ENCODE peak calls at places on chromosomes 1 and 21, in four cellular contexts. One of them, this sample, is unnamed.

GRCh38 chr1:50973875-50974617 is 4.0 kb downstream of the CDKN2C start:
- DNase-seq in astrocyte: no peak
- DNase-seq in PC-9: no peak
- DNase-seq in mesendoderm: peak; percentile 29
- DNase-seq in this sample: no peak

GRCh38 chr1:67347688-67348472 is 40.2 kb downstream of the IL12RB2 start:
- DNase-seq in astrocyte: peak; percentile 69
- DNase-seq in PC-9: peak; percentile 55
- DNase-seq in mesendoderm: peak; percentile 80
- DNase-seq in this sample: peak; percentile 99

GRCh38 chr1:24486296-24487065 is 16.2 kb upstream of the RCAN3 start:
- DNase-seq in astrocyte: no peak
- DNase-seq in mesendoderm: no peak
- DNase-seq in PC-9: no peak
- DNase-seq in this sample: no peak

GRCh38 chr1:111754964-111755320 is 759 bp upstream of the DDX20 start:
- DNase-seq in astrocyte: no peak
- DNase-seq in PC-9: no peak
- DNase-seq in mesendoderm: peak; percentile 70
- DNase-seq in this sample: no peak

GRCh38 chr1:228528612-228529011 is 41.4 kb downstream of the RNF187 start:
- DNase-seq in mesendoderm: no peak
- DNase-seq in astrocyte: no peak
- DNase-seq in PC-9: peak; percentile 19
- DNase-seq in this sample: no peak

GRCh38 chr21:15992171-15992570 is 262.4 kb downstream of the USP25 start:
- DNase-seq in astrocyte: no peak
- DNase-seq in PC-9: no peak
- DNase-seq in mesendoderm: no peak
- DNase-seq in this sample: no peak

GRCh38 chr21:28663111-28663693 is 329.5 kb downstream of the LTN1 start:
- DNase-seq in mesendoderm: no peak
- DNase-seq in PC-9: no peak
- DNase-seq in astrocyte: no peak
- DNase-seq in this sample: no peak

GRCh38 chr21:28436286-28436932 is 556.3 kb downstream of the LTN1 start:
- DNase-seq in PC-9: no peak
- DNase-seq in astrocyte: peak; percentile 74
- DNase-seq in mesendoderm: peak; percentile 2
- DNase-seq in this sample: peak; percentile 78

GRCh38 chr1:206579747-206580437 is 32.4 kb downstream of the EIF2D start:
- DNase-seq in mesendoderm: no peak
- DNase-seq in astrocyte: peak; percentile 84
- DNase-seq in PC-9: peak; percentile 52
- DNase-seq in this sample: no peak

GRCh38 chr1:206581571-206581981 is 30.7 kb downstream of the EIF2D start:
- DNase-seq in PC-9: no peak
- DNase-seq in astrocyte: no peak
- DNase-seq in mesendoderm: no peak
- DNase-seq in this sample: no peak

GRCh38 chr1:206582537-206583460 is 29.5 kb downstream of the EIF2D start:
- DNase-seq in astrocyte: no peak
- DNase-seq in mesendoderm: no peak
- DNase-seq in PC-9: no peak
- DNase-seq in this sample: no peak

GRCh38 chr1:206578959-206579358 is 33.3 kb downstream of the EIF2D start:
- DNase-seq in mesendoderm: no peak
- DNase-seq in PC-9: no peak
- DNase-seq in astrocyte: no peak
- DNase-seq in this sample: no peak

DNA sequence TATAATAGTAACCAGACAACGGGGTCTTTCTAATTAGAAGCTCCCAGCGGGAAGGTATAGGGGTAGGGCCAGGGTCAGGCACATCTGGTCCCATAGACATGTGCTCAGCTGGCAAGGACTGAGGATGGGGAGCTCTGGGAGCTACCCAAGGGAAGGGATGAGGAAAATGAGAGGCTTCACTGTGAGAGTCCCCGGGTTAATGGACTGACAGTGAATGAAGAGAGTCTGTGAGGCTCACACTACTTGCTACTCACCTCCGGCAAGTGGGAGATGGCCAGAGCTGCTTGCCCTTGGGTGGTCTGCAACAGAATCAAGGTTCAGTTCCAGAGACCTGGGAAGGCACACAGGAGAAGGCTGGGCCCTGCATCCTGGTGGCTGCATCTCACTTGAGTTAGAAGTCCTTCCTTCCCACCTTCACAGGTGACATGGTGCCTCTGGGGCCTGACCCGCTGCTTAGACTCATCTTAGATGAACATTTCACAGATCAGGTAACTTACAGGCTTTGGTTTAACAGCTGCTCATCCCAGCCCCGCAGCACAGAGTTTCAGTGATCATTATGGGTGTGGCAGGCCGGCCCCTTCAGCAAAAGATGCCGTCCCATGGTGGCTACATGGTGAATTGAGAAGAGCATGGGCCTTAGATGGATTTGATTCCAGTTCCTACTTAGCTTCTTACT is 31.7 kb downstream of the EIF2D start:
- DNase-seq in PC-9: no peak
- DNase-seq in mesendoderm: no peak
- DNase-seq in astrocyte: no peak
- DNase-seq in this sample: no peak
- H3K4me1 ChIP-seq in PC-9: peaks cover 10% of the 10 kb centered on the region
- H3K4me1 ChIP-seq in mesendoderm: no peaks in the 10 kb centered on the region
- H3K4me1 ChIP-seq in astrocyte: peaks cover 7% of the 10 kb centered on the region
- H3K4me1 ChIP-seq in this sample: no peaks in the 10 kb centered on the region

GRCh38 chr1:224435318-224435763 is 744 bp upstream of the WDR26 start:
- DNase-seq in astrocyte: peak; percentile 72
- DNase-seq in PC-9: peak; percentile 64
- DNase-seq in mesendoderm: peak; percentile 49
- DNase-seq in this sample: peak; percentile 68

GRCh38 chr1:224433671-224434446 is 738 bp downstream of the WDR26 start:
- DNase-seq in astrocyte: no peak
- DNase-seq in mesendoderm: peak; percentile 41
- DNase-seq in PC-9: no peak
- DNase-seq in this sample: no peak

GRCh38 chr1:224433041-224433670 is 1.4 kb downstream of the WDR26 start:
- DNase-seq in PC-9: no peak
- DNase-seq in astrocyte: no peak
- DNase-seq in mesendoderm: peak; percentile 34
- DNase-seq in this sample: no peak

GRCh38 chr1:224435999-224436398 is 1.4 kb upstream of the WDR26 start:
- DNase-seq in mesendoderm: no peak
- DNase-seq in astrocyte: no peak
- DNase-seq in PC-9: peak; percentile 82
- DNase-seq in this sample: peak; percentile 64

DNA sequence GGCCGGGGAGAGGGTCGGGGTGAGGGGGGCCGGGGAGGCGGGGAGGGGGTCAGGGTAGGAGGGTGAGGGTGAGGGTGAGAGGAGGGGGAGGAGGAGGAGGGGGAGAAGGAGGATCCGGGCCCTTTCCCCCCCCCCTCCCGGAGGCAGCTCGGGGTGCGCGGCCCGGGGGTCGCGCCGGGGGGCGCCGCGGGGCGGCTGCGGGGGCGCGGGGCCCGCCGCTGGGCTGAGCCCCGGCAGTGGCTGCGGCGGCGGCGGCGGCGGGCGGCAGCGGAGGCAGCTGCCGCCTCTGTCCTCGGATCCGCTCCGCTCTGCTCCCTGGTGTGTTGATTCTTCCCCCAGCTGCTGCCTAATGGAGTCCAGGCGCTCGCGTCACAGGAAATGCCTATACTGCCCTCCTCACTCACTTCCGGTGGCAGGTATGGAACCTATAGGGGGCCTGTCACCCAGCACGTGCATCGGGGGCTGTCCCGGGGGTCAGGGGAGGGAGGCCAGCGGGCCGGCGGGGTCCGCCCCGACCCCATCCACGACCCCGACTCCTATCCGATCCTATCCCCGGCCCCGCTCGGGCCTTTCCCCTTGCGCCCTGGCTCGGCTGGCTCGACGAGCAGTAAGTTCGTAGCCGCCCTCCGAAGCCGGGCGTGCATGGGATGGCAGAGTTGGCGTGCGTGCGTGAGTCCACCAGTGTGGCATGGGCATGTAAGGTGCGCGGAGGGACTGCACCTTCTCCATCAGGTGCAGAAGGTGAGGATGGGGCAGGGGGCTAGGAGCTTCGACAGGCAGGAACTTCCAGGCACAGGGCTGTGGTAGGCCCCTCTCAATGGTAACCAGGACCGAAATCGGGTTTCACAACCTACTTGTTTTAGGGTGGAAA is at the start of gene WDR26:
- DNase-seq in PC-9: peak; percentile 76
- DNase-seq in astrocyte: peak; percentile 65
- DNase-seq in mesendoderm: peak; percentile 94
- DNase-seq in this sample: peak; percentile 50
- H3K4me1 ChIP-seq in PC-9: peaks cover 50% of the 10 kb centered on the region
- H3K4me1 ChIP-seq in astrocyte: peaks cover 29% of the 10 kb centered on the region
- H3K4me1 ChIP-seq in mesendoderm: peaks cover 5% of the 10 kb centered on the region
- H3K4me1 ChIP-seq in this sample: peaks cover 26% of the 10 kb centered on the region

DNA sequence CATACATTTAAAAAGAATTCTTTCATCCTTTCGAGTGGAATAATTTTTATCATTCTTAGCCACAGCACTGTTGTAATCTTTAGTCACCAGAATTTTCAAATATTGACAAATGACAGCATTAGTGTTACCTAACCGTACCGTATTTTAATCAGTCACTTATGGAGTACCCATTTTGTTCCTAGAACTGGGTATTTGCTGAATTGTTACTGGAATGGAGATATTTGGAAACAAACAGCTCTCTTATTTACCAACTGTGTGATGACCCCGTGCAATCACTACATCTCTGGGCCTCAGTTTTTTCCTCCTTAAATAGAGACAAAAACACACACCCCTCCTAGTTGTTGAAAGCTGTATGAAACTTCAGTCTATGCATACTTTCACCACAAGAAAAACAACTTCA is 7.9 kb upstream of the XCL2 start:
- DNase-seq in PC-9: no peak
- DNase-seq in mesendoderm: no peak
- DNase-seq in astrocyte: no peak
- DNase-seq in this sample: no peak
- H3K4me1 ChIP-seq in PC-9: no peaks in the 10 kb centered on the region
- H3K4me1 ChIP-seq in mesendoderm: no peaks in the 10 kb centered on the region
- H3K4me1 ChIP-seq in astrocyte: no peaks in the 10 kb centered on the region
- H3K4me1 ChIP-seq in this sample: no peaks in the 10 kb centered on the region

GRCh38 chr1:34984435-34985062 is 598 bp downstream of the TMEM35B start:
- DNase-seq in astrocyte: peak; percentile 32
- DNase-seq in mesendoderm: peak; percentile 50
- DNase-seq in PC-9: no peak
- DNase-seq in this sample: peak; percentile 28
- H3K4me1 ChIP-seq in astrocyte: peaks cover 12% of the 10 kb centered on the region
- H3K4me1 ChIP-seq in mesendoderm: peaks cover 5% of the 10 kb centered on the region
- H3K4me1 ChIP-seq in PC-9: no peaks in the 10 kb centered on the region
- H3K4me1 ChIP-seq in this sample: peaks cover 11% of the 10 kb centered on the region

GRCh38 chr1:15849775-15850449 is 2.4 kb downstream of the SPEN start:
- DNase-seq in astrocyte: peak; percentile 60
- DNase-seq in PC-9: peak; percentile 45
- DNase-seq in mesendoderm: peak; percentile 91
- DNase-seq in this sample: no peak
- H3K4me1 ChIP-seq in astrocyte: peaks cover 24% of the 10 kb centered on the region
- H3K4me1 ChIP-seq in PC-9: peaks cover 20% of the 10 kb centered on the region
- H3K4me1 ChIP-seq in mesendoderm: peaks cover 2% of the 10 kb centered on the region
- H3K4me1 ChIP-seq in this sample: peaks cover 23% of the 10 kb centered on the region

GRCh38 chr1:97640677-97641076 is 280.2 kb downstream of the DPYD start:
- DNase-seq in mesendoderm: no peak
- DNase-seq in astrocyte: no peak
- DNase-seq in PC-9: no peak
- DNase-seq in this sample: no peak
- H3K4me1 ChIP-seq in mesendoderm: no peaks in the 10 kb centered on the region
- H3K4me1 ChIP-seq in astrocyte: no peaks in the 10 kb centered on the region
- H3K4me1 ChIP-seq in PC-9: no peaks in the 10 kb centered on the region
- H3K4me1 ChIP-seq in this sample: no peaks in the 10 kb centered on the region

DNA sequence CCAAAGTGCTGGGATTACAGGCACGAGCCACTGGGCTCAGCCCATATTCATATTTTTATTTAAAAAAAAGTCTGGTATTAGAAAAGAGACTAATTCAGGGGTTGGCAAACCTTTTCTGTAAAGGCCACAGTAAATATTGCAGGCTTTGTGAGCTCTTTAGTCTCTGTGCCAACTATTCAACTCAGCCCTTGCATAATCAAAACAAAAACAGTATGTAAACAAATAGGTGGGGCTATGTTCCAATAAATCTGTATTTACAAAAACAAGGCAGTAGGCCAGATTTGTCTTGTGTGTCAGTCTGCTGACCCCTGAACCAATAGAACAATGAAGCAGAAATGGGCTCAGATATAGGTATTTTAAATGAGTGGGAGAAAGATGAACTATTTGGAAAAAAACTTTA is 49.3 kb downstream of the CDC42BPA start:
- DNase-seq in mesendoderm: no peak
- DNase-seq in PC-9: no peak
- DNase-seq in astrocyte: no peak
- DNase-seq in this sample: no peak
- H3K4me1 ChIP-seq in mesendoderm: no peaks in the 10 kb centered on the region
- H3K4me1 ChIP-seq in PC-9: peaks cover 10% of the 10 kb centered on the region
- H3K4me1 ChIP-seq in astrocyte: no peaks in the 10 kb centered on the region
- H3K4me1 ChIP-seq in this sample: no peaks in the 10 kb centered on the region

This sample was measured in foreskin keratinocyte.